ENCODE peak calls at places on chromosomes 13 and 19, in nine cellular contexts. S is heart right ventricle, Z is fibroblast of the aortic adventitia, Q is stomach, X is cardiac fibroblast, C is transverse colon, R is breast epithelium, T is Panc1, P is fibroblast of pulmonary artery. W is an unnamed sample.

GRCh38 chr13:92976657-92977056 is 249.9 kb upstream of the GPC6 start:
- DNase-seq in S (no peak), Z (no peak), Q (no peak), X (no peak), C (no peak), R (no peak), T (no peak), P (no peak), W (no peak)

GRCh38 chr13:35266412-35266811 is 210.1 kb downstream of the MAB21L1 start:
- DNase-seq in S (no peak), Z (no peak), Q (no peak), X (no peak), C (no peak), R (no peak), T (no peak), P (no peak), W (no peak)

GRCh38 chr19:46700704-46701103 is 16.2 kb downstream of the PRKD2 start:
- DNase-seq in S (no peak), Z (no peak), Q (no peak), X (no peak), C (no peak), R (no peak), T (no peak), P (no peak), W (no peak)

GRCh38 chr13:99823961-99824360 is 147.6 kb downstream of the ZIC5 start:
- DNase-seq in S (no peak), Z (no peak), Q (no peak), X (no peak), C (no peak), R (no peak), T (no peak), P (no peak), W (no peak)

GRCh38 chr19:33329727-33330126 is 27.4 kb upstream of the CEBPA start:
- DNase-seq in S (no peak), Z (no peak), Q (no peak), X (no peak), C (no peak), R (no peak), T (no peak), P (no peak), W (no peak)

GRCh38 chr19:13154911-13155471 is 4.8 kb downstream of the IER2 start:
- DNase-seq in S (no peak), Z (peak; percentile 72), Q (peak; percentile 92), X (peak; percentile 72), C (peak; percentile 92), R (peak; percentile 95), T (no peak), P (peak; percentile 81), W (peak; percentile 67)

GRCh38 chr19:30719189-30719990 is 347.2 kb downstream of the ZNF536 start:
- DNase-seq in S (peak; percentile 84), Z (peak; percentile 28), Q (peak; percentile 62), X (peak; percentile 18), C (peak; percentile 60), R (no peak), T (no peak), P (peak; percentile 13), W (peak; percentile 15)

GRCh38 chr19:10936661-10937084 is 8.1 kb downstream of the TIMM29 start:
- DNase-seq in S (no peak), Z (peak; percentile 89), Q (peak; percentile 41), X (peak; percentile 86), C (peak; percentile 40), R (no peak), T (peak; percentile 57), P (peak; percentile 89), W (peak; percentile 84)

GRCh38 chr19:55676384-55676783 is 1.4 kb downstream of the EPN1 start:
- DNase-seq in S (no peak), Z (peak; percentile 49), Q (peak; percentile 90), X (peak; percentile 32), C (no peak), R (no peak), T (no peak), P (peak; percentile 31), W (no peak)

GRCh38 chr19:55678121-55678671 is 3.2 kb downstream of the EPN1 start:
- DNase-seq in S (no peak), Z (no peak), Q (peak; percentile 43), X (no peak), C (peak; percentile 70), R (peak; percentile 22), T (no peak), P (no peak), W (no peak)

GRCh38 chr19:55677572-55678028 is 2.6 kb downstream of the EPN1 start:
- DNase-seq in S (no peak), Z (no peak), Q (peak; percentile 67), X (no peak), C (no peak), R (no peak), T (no peak), P (no peak), W (no peak)

GRCh38 chr19:55675661-55676354 is 782 bp downstream of the EPN1 start:
- DNase-seq in S (no peak), Z (no peak), Q (no peak), X (no peak), C (no peak), R (no peak), T (no peak), P (no peak), W (peak; percentile 13)

DNA sequence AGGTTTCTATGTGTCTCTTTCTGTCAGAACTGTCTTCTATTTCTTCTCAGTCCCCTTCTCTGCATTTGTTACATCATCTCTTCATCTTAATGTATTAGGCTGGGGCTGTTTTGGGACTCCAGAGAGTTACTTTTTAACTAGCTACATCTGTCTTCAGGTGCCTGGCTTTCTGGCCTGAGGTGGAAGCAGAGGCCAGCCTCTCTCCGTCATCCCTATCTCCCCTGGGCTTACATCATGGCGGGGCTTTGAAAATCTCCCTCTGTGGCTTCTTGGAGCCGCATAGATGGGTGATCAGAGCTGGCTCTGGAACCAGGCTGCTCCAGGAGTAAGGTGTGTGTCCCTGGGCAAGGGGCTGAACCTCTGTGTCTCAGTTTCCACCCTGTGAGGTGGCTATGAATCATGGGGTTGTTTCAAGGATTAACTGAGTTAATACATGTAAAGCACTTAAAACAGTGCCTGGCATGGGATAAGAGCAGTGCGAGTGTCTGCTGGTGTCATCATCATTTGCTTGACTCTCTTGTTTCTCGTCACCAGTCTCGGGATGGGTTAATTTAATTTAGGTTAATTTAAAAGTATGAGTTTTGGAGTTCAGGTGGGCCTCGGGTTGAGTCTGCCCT is 2.0 kb downstream of the EPN1 start:
- DNase-seq in S (no peak), Z (no peak), Q (no peak), X (no peak), C (no peak), R (no peak), T (no peak), P (no peak), W (no peak)
- H3K4me3 ChIP-seq in S (peak overlapping the region; percentile 15), Z (peak overlapping the region; percentile 91), Q (peak overlapping the region; percentile 81), X (no peak overlapping the region), C (peak overlapping the region; percentile 99), R (peak overlapping the region; percentile 2), T (peak overlapping the region; percentile 94), P (peak overlapping the region; percentile 93), W (no peak overlapping the region)

DNA sequence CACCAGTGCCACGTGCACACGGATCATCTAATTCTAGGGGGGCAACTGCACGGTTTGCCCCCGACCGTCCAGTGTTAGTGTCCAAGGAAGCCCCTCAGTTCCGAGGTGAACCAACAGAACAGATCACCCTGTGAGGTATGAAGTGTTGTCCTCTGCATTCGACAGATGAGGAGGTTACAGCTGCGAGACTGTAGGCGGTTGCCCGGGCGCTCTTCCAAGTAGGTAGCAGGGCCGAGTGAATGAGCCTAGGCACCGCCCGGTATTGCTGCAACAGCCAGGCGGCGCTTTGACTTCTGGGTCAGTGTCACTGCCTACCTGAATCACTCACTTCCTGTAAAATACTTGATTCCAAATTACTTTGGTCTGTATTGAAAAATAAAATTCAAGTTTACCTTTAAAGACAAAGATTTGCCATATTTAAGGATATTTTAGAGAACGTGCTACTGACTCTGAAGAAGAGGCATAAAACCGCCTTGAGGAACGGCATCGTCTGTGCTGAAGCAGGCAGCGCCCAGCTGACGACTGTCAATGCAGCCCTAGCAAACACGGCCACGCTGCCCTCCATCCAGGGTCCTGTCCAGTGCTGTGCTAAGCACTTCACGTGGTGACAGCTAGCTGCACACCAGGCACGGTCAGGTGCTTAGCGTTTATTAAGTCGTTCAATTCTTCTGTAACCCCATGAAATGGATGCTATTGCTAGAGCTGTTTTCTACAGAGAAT is 19.3 kb upstream of the RASA3 start:
- DNase-seq in S (no peak), Z (no peak), Q (peak; percentile 82), X (no peak), C (peak; percentile 92), R (peak; percentile 80), T (no peak), P (no peak), W (no peak)
- H3K4me3 ChIP-seq in S (no peak overlapping the region), Z (no peak overlapping the region), Q (no peak overlapping the region), X (no peak overlapping the region), C (no peak overlapping the region), R (peak overlapping the region; percentile 35), T (no peak overlapping the region), P (no peak overlapping the region), W (no peak overlapping the region)

GRCh38 chr19:41439441-41440222 is at the start of gene DMAC2:
- DNase-seq in S (peak; percentile 93), Z (peak; percentile 97), Q (peak; percentile 99), X (peak; percentile 99), C (peak; percentile 99), R (peak; percentile 96), T (peak; percentile 88), P (peak; percentile 98), W (peak; percentile 98)

GRCh38 chr19:41443813-41444455 is 978 bp downstream of the ERICH4 start:
- DNase-seq in S (no peak), Z (no peak), Q (no peak), X (no peak), C (peak; percentile 3), R (no peak), T (no peak), P (no peak), W (no peak)

GRCh38 chr19:41437944-41438574 is 1.7 kb downstream of the DMAC2 start:
- DNase-seq in S (no peak), Z (no peak), Q (no peak), X (no peak), C (no peak), R (no peak), T (no peak), P (no peak), W (no peak)

GRCh38 chr19:41442473-41443360 is at the start of gene ERICH4:
- DNase-seq in S (no peak), Z (no peak), Q (no peak), X (no peak), C (peak; percentile 6), R (no peak), T (no peak), P (no peak), W (no peak)

GRCh38 chr19:41441321-41441945 is 1.5 kb upstream of the ERICH4 start:
- DNase-seq in S (no peak), Z (no peak), Q (no peak), X (no peak), C (peak; percentile 8), R (no peak), T (no peak), P (no peak), W (no peak)
- H3K4me3 ChIP-seq in S (no peak overlapping the region), Z (no peak overlapping the region), Q (no peak overlapping the region), X (no peak overlapping the region), C (no peak overlapping the region), R (no peak overlapping the region), T (no peak overlapping the region), P (no peak overlapping the region), W (no peak overlapping the region)

DNA sequence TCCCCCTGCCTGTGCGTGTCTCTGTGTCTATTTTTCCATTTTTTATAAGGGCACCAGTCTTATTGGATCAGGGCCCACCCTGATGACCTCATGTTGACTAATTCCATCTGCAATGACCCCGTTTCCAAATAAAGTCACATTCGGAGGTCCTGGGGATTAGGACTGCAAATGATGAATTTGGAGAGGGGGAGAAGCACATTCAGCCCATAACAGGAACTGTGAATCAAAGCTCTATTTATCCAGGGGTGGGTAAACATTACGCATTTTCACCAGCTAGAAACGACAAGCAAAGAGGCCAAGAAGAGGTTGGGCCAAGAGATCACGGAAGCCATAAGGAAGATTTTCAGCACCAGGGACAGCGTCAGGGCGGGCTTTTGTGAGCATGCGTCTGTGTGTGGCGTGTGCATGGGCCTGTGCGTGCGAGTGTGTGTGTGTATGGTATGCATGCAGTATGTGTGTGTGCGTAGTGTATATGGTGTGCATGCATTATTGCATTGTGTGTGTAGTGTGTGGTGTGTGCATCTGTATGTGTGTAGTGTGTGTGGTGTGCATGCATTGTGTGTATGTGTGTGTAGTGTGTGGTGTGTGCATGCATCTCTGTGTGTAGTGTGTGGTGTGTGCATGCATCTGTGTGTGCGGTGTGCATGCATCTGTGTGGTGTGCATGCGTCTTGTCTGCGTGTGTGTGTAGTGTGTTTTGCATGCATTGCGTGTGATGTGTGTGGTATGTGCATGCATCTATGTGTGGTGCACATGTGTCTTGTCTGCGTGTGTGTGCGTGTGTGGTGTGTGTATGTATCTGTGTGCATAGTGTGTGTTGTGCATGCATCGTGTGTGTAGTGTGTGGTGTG is 19.6 kb downstream of the CELF5 start:
- DNase-seq in S (peak; percentile 29), Z (peak; percentile 59), Q (peak; percentile 27), X (peak; percentile 65), C (peak; percentile 27), R (no peak), T (no peak), P (peak; percentile 72), W (peak; percentile 62)
- H3K4me3 ChIP-seq in S (no peak overlapping the region), Z (no peak overlapping the region), Q (no peak overlapping the region), X (no peak overlapping the region), C (no peak overlapping the region), R (no peak overlapping the region), T (no peak overlapping the region), P (no peak overlapping the region), W (no peak overlapping the region)